ENCODE peak calls at places on chromosomes 11 and 22, in seven cellular contexts. S, E, Q, H, C, P and K are unnamed samples.

GRCh38 chr11:34495724-34496377 is 17.7 kb downstream of the ELF5 start:
- DNase-seq in P (no peak), E (no peak), S (no peak), C (no peak), H (peak), Q (no peak), K (no peak)

GRCh38 chr11:13010737-13011342 is 1.7 kb downstream of the RASSF10 start:
- DNase-seq in Q (no peak), E (no peak), P (no peak), S (peak), C (no peak), H (no peak), K (peak)

GRCh38 chr11:92702771-92703170 is 266.7 kb upstream of the MTNR1B start:
- DNase-seq in H (peak), E (no peak), P (no peak), C (no peak), Q (peak), S (no peak), K (no peak)

GRCh38 chr11:28176231-28176853 is 68.2 kb downstream of the METTL15 start:
- DNase-seq in H (no peak), S (no peak), C (no peak), E (no peak), Q (peak), P (no peak), K (no peak)

GRCh38 chr22:42202669-42203068 is 67.8 kb downstream of the TCF20 start:
- DNase-seq in C (peak), E (no peak), S (no peak), Q (peak), P (no peak), H (peak), K (no peak)

GRCh38 chr22:48431014-48431413 is 1396.7 kb downstream of the BRD1 start:
- DNase-seq in P (no peak), S (no peak), H (no peak), E (no peak), C (no peak), Q (no peak), K (no peak)

GRCh38 chr11:71164186-71164585 is 88.2 kb downstream of the SHANK2 start:
- DNase-seq in P (no peak), H (no peak), C (no peak), E (no peak), S (no peak), Q (no peak), K (no peak)

GRCh38 chr22:39356464-39356863 is 6.7 kb downstream of the SYNGR1 start:
- DNase-seq in C (no peak), E (no peak), S (no peak), Q (no peak), P (no peak), H (no peak), K (no peak)

GRCh38 chr22:38098410-38099249 is 11.9 kb downstream of the BAIAP2L2 start:
- DNase-seq in E (no peak), Q (peak), C (no peak), S (no peak), H (no peak), P (no peak), K (peak)